ENCODE peak calls at places on chromosomes 1 and 21, in seven cellular contexts. E is NCI-H460, X is mesenchymal stem cell, A is tibial nerve, G is SW480, U is heart left ventricle, K is astrocyte of the cerebellum. H is an unnamed sample.

GRCh38 chr1:20123696-20124450 is 4.5 kb upstream of the PLA2G2D start:
- DNase-seq in E (no peak), X (no peak), A (no peak), G (no peak), U (no peak), K (no peak), H (no peak)

GRCh38 chr1:2528016-2528415 is 1.6 kb upstream of the PANK4 start:
- DNase-seq in E (no peak), X (no peak), A (no peak), G (no peak), U (peak), K (no peak), H (no peak)

GRCh38 chr1:233843523-233844204 is 60.8 kb upstream of the SLC35F3 start:
- DNase-seq in E (no peak), X (no peak), A (no peak), G (peak), U (no peak), K (peak), H (no peak)

GRCh38 chr1:10682449-10683365 is 113.7 kb downstream of the CASZ1 start:
- DNase-seq in E (no peak), X (peak), A (no peak), G (no peak), U (no peak), K (no peak), H (no peak)

GRCh38 chr1:228968841-228969606 is 233.7 kb downstream of the RHOU start:
- DNase-seq in E (no peak), X (no peak), A (no peak), G (no peak), U (no peak), K (no peak), H (no peak)

GRCh38 chr1:167401260-167401873 is 117.0 kb downstream of the CD247 start:
- DNase-seq in E (peak), X (peak), A (peak), G (peak), U (no peak), K (peak), H (peak)

GRCh38 chr1:218485241-218485928 is 140.2 kb downstream of the TGFB2 start:
- DNase-seq in E (no peak), X (no peak), A (no peak), G (no peak), U (no peak), K (no peak), H (no peak)

GRCh38 chr1:178645826-178646200 is 79.2 kb upstream of the RALGPS2 start:
- DNase-seq in E (no peak), X (no peak), A (no peak), G (peak), U (no peak), K (peak), H (peak)

GRCh38 chr21:32413697-32414578 is 1.4 kb downstream of the EVA1C start:
- DNase-seq in E (no peak), X (no peak), A (peak), G (peak), U (no peak), K (no peak), H (no peak)

GRCh38 chr1:34101151-34101550 is 63.9 kb downstream of the CSMD2 start:
- DNase-seq in E (no peak), X (no peak), A (no peak), G (no peak), U (no peak), K (peak), H (peak)

GRCh38 chr1:37999434-38000232 is 5.7 kb downstream of the FHL3 start:
- DNase-seq in E (no peak), X (peak), A (no peak), G (no peak), U (peak), K (no peak), H (peak)

GRCh38 chr1:1212780-1213152 is 1.2 kb downstream of the TNFRSF4 start:
- DNase-seq in E (no peak), X (no peak), A (no peak), G (peak), U (peak), K (no peak), H (no peak)

GRCh38 chr1:22780696-22781095 is 70.1 kb downstream of the EPHB2 start:
- DNase-seq in E (no peak), X (peak), A (no peak), G (peak), U (no peak), K (no peak), H (peak)

GRCh38 chr1:110425611-110426152 is 18.2 kb upstream of the LAMTOR5 start:
- DNase-seq in E (no peak), X (no peak), A (peak), G (no peak), U (peak), K (no peak), H (peak)

GRCh38 chr1:52659851-52660596 is 27.1 kb downstream of the SHISAL2A start:
- DNase-seq in E (no peak), X (no peak), A (no peak), G (no peak), U (no peak), K (no peak), H (no peak)

GRCh38 chr1:60111118-60111517 is 37.5 kb upstream of the C1orf87 start:
- DNase-seq in E (no peak), X (no peak), A (no peak), G (no peak), U (no peak), K (no peak), H (no peak)

GRCh38 chr1:1198423-1199140 is 7.8 kb downstream of the TNFRSF18 start:
- DNase-seq in E (no peak), X (no peak), A (no peak), G (peak), U (peak), K (no peak), H (no peak)

GRCh38 chr1:230231739-230232075 is 164.7 kb downstream of the GALNT2 start:
- DNase-seq in E (no peak), X (peak), A (peak), G (no peak), U (peak), K (peak), H (no peak)

GRCh38 chr1:48947761-48948537 is 171.3 kb upstream of the BEND5 start:
- DNase-seq in E (no peak), X (no peak), A (no peak), G (no peak), U (no peak), K (no peak), H (peak)

GRCh38 chr1:98458514-98459259 is 202.8 kb upstream of the SNX7 start:
- DNase-seq in E (no peak), X (no peak), A (no peak), G (peak), U (no peak), K (no peak), H (no peak)

GRCh38 chr1:234373064-234373937 is at the start of gene COA6:
- DNase-seq in E (peak), X (peak), A (peak), G (peak), U (peak), K (peak), H (peak)

GRCh38 chr1:66679140-66679539 is 73.1 kb upstream of the DYNLT5 start:
- DNase-seq in E (no peak), X (no peak), A (no peak), G (no peak), U (no peak), K (no peak), H (no peak)

GRCh38 chr1:55694297-55694696 is 479.1 kb upstream of the USP24 start:
- DNase-seq in E (no peak), X (peak), A (no peak), G (no peak), U (no peak), K (no peak), H (no peak)

GRCh38 chr1:200889571-200889970 is 5.1 kb upstream of the INAVA start:
- DNase-seq in E (no peak), X (no peak), A (no peak), G (no peak), U (no peak), K (no peak), H (no peak)

GRCh38 chr1:91766883-91767282 is 119.1 kb downstream of the TGFBR3 start:
- DNase-seq in E (no peak), X (no peak), A (no peak), G (no peak), U (no peak), K (no peak), H (no peak)

GRCh38 chr21:43727571-43728466 is 8.9 kb downstream of the PDXK start:
- DNase-seq in E (no peak), X (peak), A (no peak), G (peak), U (peak), K (no peak), H (no peak)

GRCh38 chr1:205954819-205955404 is 11.7 kb upstream of the SLC26A9 start:
- DNase-seq in E (no peak), X (no peak), A (no peak), G (no peak), U (no peak), K (no peak), H (no peak)

GRCh38 chr1:225871374-225872074 is 10.7 kb downstream of the TMEM63A start:
- DNase-seq in E (no peak), X (no peak), A (no peak), G (peak), U (no peak), K (no peak), H (no peak)

GRCh38 chr1:229882621-229883020 is 184.4 kb upstream of the GALNT2 start:
- DNase-seq in E (no peak), X (no peak), A (no peak), G (no peak), U (no peak), K (no peak), H (peak)

GRCh38 chr1:37471345-37472231 is 2.8 kb upstream of the ZC3H12A start:
- DNase-seq in E (peak), X (peak), A (peak), G (peak), U (peak), K (peak), H (peak)

GRCh38 chr1:16048573-16049189 is 5.1 kb downstream of the CLCNKB start:
- DNase-seq in E (no peak), X (peak), A (peak), G (no peak), U (peak), K (no peak), H (peak)

GRCh38 chr21:33821580-33822322 is 93.9 kb downstream of the ATP5PO start:
- DNase-seq in E (no peak), X (no peak), A (no peak), G (no peak), U (no peak), K (no peak), H (no peak)

GRCh38 chr1:68188060-68188538 is 44.2 kb downstream of the WLS start:
- DNase-seq in E (no peak), X (peak), A (no peak), G (no peak), U (no peak), K (no peak), H (no peak)

GRCh38 chr1:88204768-88205167 is 479.3 kb upstream of the PKN2 start:
- DNase-seq in E (no peak), X (no peak), A (no peak), G (no peak), U (no peak), K (no peak), H (no peak)

GRCh38 chr1:95154096-95154495 is 36.9 kb downstream of the TLCD4 start:
- DNase-seq in E (no peak), X (no peak), A (no peak), G (no peak), U (no peak), K (no peak), H (no peak)

GRCh38 chr1:164382384-164382783 is 176.6 kb upstream of the PBX1 start:
- DNase-seq in E (no peak), X (no peak), A (no peak), G (no peak), U (peak), K (no peak), H (no peak)

H was measured in AG20443.